ENCODE peak calls at places on chromosomes 12 and 14, in ten cellular contexts. N is right cardiac atrium, R is adrenal gland, B is cardiac muscle cell, O is left ventricle myocardium inferior, W is GM23338, K is uterus, G is WERI-Rb-1, T is thoracic aorta, D is fibroblast of mammary gland. V is an unnamed sample.

GRCh38 chr14:89041245-89041585 is 216.8 kb downstream of the TTC8 start:
- DNase-seq in K (no peak), R (no peak), O (no peak), T (no peak), W (no peak), G (no peak), D (no peak), B (no peak), N (no peak), V (no peak)

GRCh38 chr14:74568380-74568649 is 43.7 kb downstream of the LTBP2 start:
- DNase-seq in D (no peak), G (no peak), N (no peak), B (no peak), W (no peak), T (no peak), R (no peak), K (no peak), O (no peak), V (no peak)

GRCh38 chr12:56955631-56956256 is 1.7 kb downstream of the RDH16 start:
- DNase-seq in G (no peak), T (no peak), N (no peak), K (no peak), D (peak; percentile 50), O (no peak), B (no peak), W (no peak), R (no peak), V (peak; percentile 50)

GRCh38 chr12:40788276-40788675 is 96.0 kb downstream of the CNTN1 start:
- DNase-seq in D (no peak), B (no peak), W (peak; percentile 56), R (no peak), G (no peak), O (no peak), T (no peak), K (no peak), N (no peak), V (no peak)

GRCh38 chr14:72254940-72255472 is 322.8 kb downstream of the RGS6 start:
- DNase-seq in D (no peak), K (no peak), R (no peak), G (no peak), N (no peak), T (no peak), B (no peak), O (no peak), W (no peak), V (no peak)

GRCh38 chr12:46386360-46386867 is 13.8 kb upstream of the SLC38A2 start:
- DNase-seq in O (no peak), R (no peak), W (no peak), G (no peak), N (no peak), T (no peak), B (no peak), K (no peak), D (peak; percentile 99), V (no peak)

GRCh38 chr14:55240526-55241178 is 30.6 kb upstream of the FBXO34 start:
- DNase-seq in W (peak; percentile 88), T (no peak), D (peak; percentile 72), K (no peak), N (no peak), O (no peak), G (no peak), R (no peak), B (no peak), V (no peak)

GRCh38 chr12:92278378-92278828 is 132.8 kb upstream of the BTG1 start:
- DNase-seq in T (no peak), O (no peak), R (no peak), G (no peak), K (peak; percentile 59), D (peak; percentile 12), B (no peak), N (peak; percentile 50), W (no peak), V (no peak)

GRCh38 chr12:4117386-4118016 is 156.1 kb upstream of the CCND2 start:
- DNase-seq in R (no peak), O (no peak), B (no peak), W (no peak), D (no peak), K (no peak), T (no peak), G (no peak), N (no peak), V (no peak)

GRCh38 chr12:4114986-4115385 is 158.6 kb upstream of the CCND2 start:
- DNase-seq in K (no peak), D (no peak), O (no peak), G (no peak), N (no peak), B (no peak), T (no peak), W (peak; percentile 39), R (no peak), V (no peak)

GRCh38 chr12:4115570-4115969 is 158.0 kb upstream of the CCND2 start:
- DNase-seq in G (no peak), R (no peak), N (no peak), W (peak; percentile 75), B (no peak), D (no peak), O (no peak), K (no peak), T (no peak), V (no peak)

GRCh38 chr12:4118017-4118510 is 155.5 kb upstream of the CCND2 start:
- DNase-seq in N (peak; percentile 21), D (peak; percentile 71), O (peak; percentile 53), T (no peak), B (no peak), K (no peak), W (no peak), R (peak; percentile 63), G (no peak), V (no peak)

DNA sequence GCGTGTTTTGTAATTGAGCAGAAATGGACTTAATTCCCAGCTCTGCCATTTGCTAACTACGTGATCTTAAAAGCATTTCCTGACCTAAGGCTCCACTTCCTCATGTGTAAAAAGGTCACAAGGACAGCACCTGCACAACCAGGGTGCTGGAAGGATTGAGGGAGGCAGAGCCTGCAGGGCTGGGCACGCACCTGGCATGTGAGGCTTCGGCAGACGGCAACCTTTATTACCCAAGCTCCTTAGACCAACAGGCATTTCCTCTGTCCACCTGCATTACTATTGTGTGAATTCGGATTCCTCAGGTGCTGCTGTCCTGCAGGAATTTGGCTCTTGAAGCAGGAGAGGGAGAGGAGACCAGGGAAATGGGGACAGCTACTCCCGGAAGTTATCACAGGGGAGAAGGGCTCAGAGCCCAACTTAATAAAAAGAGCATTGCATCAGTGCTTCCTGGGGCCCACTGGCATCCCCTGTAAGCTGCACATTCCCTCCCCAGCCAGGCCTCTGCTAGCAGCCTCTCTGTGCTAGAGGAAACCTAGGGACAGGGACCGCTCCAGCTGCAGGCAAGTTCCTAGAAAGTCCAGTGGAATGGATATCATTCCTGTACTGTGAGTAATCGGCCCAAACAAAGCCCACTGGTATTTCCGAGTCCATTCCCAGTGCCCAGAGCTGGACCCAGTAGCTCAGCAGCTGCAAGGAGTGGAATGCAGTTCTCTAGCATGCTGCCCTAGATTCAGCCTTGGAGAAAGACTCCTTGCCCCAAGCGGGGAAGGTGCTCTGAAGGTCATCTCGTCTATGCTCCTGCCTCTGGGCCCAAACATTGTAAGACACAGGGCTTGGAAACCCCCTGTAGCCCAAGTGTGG is 157.1 kb upstream of the CCND2 start:
- DNase-seq in K (no peak), G (no peak), T (no peak), R (no peak), B (no peak), N (no peak), D (peak; percentile 47), O (no peak), W (peak; percentile 62), V (no peak)
- H3K4me3 ChIP-seq in K (no peak overlapping the region), G (no peak overlapping the region), T (no peak overlapping the region), R (no peak overlapping the region), B (no peak overlapping the region), N (no peak overlapping the region), D (no peak overlapping the region), O (no peak overlapping the region), W (no peak overlapping the region), V (no peak overlapping the region)

DNA sequence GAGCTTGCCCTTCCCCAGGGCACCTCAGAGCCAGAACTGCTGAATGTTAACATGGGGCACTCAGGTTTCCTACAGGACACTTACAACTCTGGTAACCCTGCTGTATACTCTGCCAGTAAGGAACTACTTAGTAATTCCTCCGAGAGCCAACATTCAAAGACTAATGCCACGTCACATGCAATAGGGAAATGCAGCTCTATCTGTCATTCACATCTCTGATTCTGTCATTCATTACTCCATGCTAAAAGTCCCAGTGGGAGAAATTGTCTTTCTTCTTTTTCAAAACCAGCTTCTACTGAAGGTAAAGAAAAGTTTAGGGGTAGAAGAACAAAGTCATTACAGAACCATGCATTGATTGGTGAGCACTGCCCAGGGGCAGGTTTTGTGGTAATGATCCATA is 189.2 kb downstream of the DAD1 start:
- DNase-seq in B (no peak), T (no peak), R (no peak), N (no peak), W (no peak), D (no peak), O (no peak), K (no peak), G (no peak), V (no peak)
- H3K4me3 ChIP-seq in B (no peak overlapping the region), T (no peak overlapping the region), R (no peak overlapping the region), N (no peak overlapping the region), W (no peak overlapping the region), D (no peak overlapping the region), O (no peak overlapping the region), K (no peak overlapping the region), G (no peak overlapping the region), V (no peak overlapping the region)

GRCh38 chr12:89708793-89709156 is at the start of gene ATP2B1:
- DNase-seq in O (peak; percentile 89), G (peak; percentile 88), K (peak; percentile 78), T (peak; percentile 19), D (peak; percentile 77), W (peak; percentile 81), N (peak; percentile 90), R (peak; percentile 87), B (peak; percentile 93), V (peak; percentile 89)

GRCh38 chr12:89709157-89709993 is 737 bp upstream of the ATP2B1 start:
- DNase-seq in K (peak; percentile 99), R (peak; percentile 99), O (peak; percentile 99), T (peak; percentile 98), D (peak; percentile 98), B (peak; percentile 99), N (peak; percentile 99), G (peak; percentile 99), W (peak; percentile 98), V (peak; percentile 100)

GRCh38 chr12:89707623-89707991 is 1.0 kb downstream of the ATP2B1 start:
- DNase-seq in B (peak; percentile 59), D (no peak), N (peak; percentile 27), G (peak; percentile 56), K (no peak), R (no peak), W (peak; percentile 68), O (peak; percentile 16), T (no peak), V (peak; percentile 80)

GRCh38 chr12:89706551-89707348 is 1.9 kb downstream of the ATP2B1 start:
- DNase-seq in D (peak; percentile 53), R (peak; percentile 7), O (no peak), K (peak; percentile 25), B (peak; percentile 3), G (peak; percentile 39), N (peak; percentile 14), T (no peak), W (peak; percentile 5), V (no peak)

GRCh38 chr12:89707992-89708792 is 446 bp downstream of the ATP2B1 start:
- DNase-seq in T (peak; percentile 3), B (no peak), D (no peak), W (peak; percentile 54), N (peak; percentile 39), G (peak; percentile 36), O (peak; percentile 31), R (peak; percentile 42), K (peak; percentile 34), V (peak; percentile 82)
- H3K4me3 ChIP-seq in T (peak overlapping the region; percentile 96), B (peak overlapping the region; percentile 96), D (peak overlapping the region; percentile 84), W (peak overlapping the region; percentile 77), N (peak overlapping the region; percentile 77), G (peak overlapping the region; percentile 74), O (peak overlapping the region; percentile 93), R (peak overlapping the region; percentile 76), K (peak overlapping the region; percentile 80), V (peak overlapping the region; percentile 81)

DNA sequence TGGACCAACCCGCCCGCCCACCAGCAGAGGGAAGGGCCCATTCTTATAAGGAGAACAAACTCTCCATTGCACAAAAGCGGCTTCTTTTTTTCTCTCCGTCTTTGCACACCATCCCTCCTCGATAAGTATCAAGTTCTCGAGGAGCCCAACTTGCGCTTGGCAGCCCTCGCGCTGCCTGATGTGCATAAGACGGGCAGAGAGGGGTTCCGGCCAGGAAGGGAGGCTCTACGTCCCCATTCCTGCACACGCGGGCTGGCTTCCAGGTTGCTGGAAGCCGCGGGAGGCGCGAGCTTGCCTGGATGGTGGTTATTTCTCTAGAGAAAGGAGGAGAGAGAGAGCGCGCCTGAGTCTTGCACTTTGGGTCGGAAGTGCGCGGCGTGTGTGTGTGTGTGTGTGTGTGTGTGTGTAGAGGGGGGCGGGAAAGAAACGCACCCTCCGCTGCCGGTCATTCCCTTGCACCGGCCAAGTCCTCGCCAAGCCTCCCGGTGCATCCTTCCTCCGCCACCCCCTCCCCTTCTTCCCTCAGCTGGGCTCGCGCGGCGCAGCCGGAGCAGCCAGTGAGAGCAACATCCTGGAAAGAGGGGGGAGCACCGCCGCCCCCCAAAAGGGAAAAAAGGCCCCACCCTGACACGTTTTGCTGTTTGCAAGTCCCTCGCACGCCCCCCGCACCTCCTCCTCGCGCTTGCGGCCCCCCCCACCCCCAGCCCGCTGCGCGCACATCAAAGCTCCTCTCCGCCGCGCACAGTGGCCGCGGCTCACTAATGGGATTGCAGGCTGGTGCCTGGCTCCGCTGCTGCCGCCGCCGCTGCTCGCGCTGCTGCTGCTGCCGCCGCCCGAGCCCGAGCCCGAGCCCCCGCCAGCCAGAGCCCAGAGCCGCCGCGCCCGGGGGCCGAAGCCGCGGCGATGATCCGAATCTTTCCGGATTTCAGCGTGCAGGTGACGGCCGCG is 4.5 kb upstream of the NPAS3 start:
- DNase-seq in O (no peak), K (peak; percentile 25), G (peak; percentile 45), B (peak; percentile 70), D (peak; percentile 22), N (peak; percentile 17), W (peak; percentile 53), T (no peak), R (peak; percentile 35), V (no peak)
- H3K4me3 ChIP-seq in O (peak overlapping the region; percentile 70), K (peak overlapping the region; percentile 41), G (peak overlapping the region; percentile 46), B (peak overlapping the region; percentile 32), D (peak overlapping the region; percentile 42), N (peak overlapping the region; percentile 71), W (peak overlapping the region; percentile 70), T (peak overlapping the region; percentile 80), R (no peak overlapping the region), V (peak overlapping the region; percentile 57)

V was measured in suprapubic skin.